ENCODE peak calls at places on chromosome 17, in four cellular contexts. P, G, Q and A are unnamed samples.

GRCh38 chr17:73179878-73180277 is 13.0 kb upstream of the COG1 start:
- DNase-seq in P (no peak), G (no peak), Q (no peak), A (no peak)

GRCh38 chr17:35117984-35118383 is 1.7 kb downstream of the RAD51D start:
- DNase-seq in P (peak), G (no peak), Q (no peak), A (no peak)

GRCh38 chr17:82370471-82371332 is 863 bp upstream of the UTS2R start:
- DNase-seq in P (no peak), G (no peak), Q (no peak), A (peak)

GRCh38 chr17:57145347-57145746 is 60.3 kb downstream of the AKAP1 start:
- DNase-seq in P (no peak), G (no peak), Q (no peak), A (no peak)

GRCh38 chr17:4573682-4574081 is 10.6 kb upstream of the SMTNL2 start:
- DNase-seq in P (no peak), G (no peak), Q (no peak), A (no peak)

GRCh38 chr17:27868565-27868964 is 24.6 kb downstream of the LYRM9 start:
- DNase-seq in P (no peak), G (no peak), Q (no peak), A (no peak)

GRCh38 chr17:57035971-57036481 is 49.0 kb upstream of the AKAP1 start:
- DNase-seq in P (no peak), G (no peak), Q (no peak), A (no peak)

GRCh38 chr17:61837175-61838051 is 25.9 kb downstream of the BRIP1 start:
- DNase-seq in P (peak), G (peak), Q (no peak), A (no peak)

GRCh38 chr17:61088556-61088955 is 311.1 kb upstream of the TBX2 start:
- DNase-seq in P (no peak), G (no peak), Q (no peak), A (no peak)

GRCh38 chr17:2709173-2709661 is 2.3 kb downstream of the CLUH start:
- DNase-seq in P (peak), G (no peak), Q (no peak), A (peak)

GRCh38 chr17:2564876-2565275 is 28.6 kb upstream of the PAFAH1B1 start:
- DNase-seq in P (no peak), G (no peak), Q (no peak), A (no peak)

GRCh38 chr17:61426482-61427304 is 25.5 kb upstream of the TBX4 start:
- DNase-seq in P (no peak), G (no peak), Q (no peak), A (no peak)

GRCh38 chr17:33233855-33234228 is 59.3 kb downstream of the ASIC2 start:
- DNase-seq in P (no peak), G (no peak), Q (no peak), A (no peak)

GRCh38 chr17:6443692-6444572 is at the start of gene PIMREG:
- DNase-seq in P (peak), G (peak), Q (peak), A (peak)

GRCh38 chr17:34220776-34221390 is 34.2 kb upstream of the CCL2 start:
- DNase-seq in P (no peak), G (no peak), Q (no peak), A (no peak)

GRCh38 chr17:11889266-11889665 is 108.0 kb downstream of the ZNF18 start:
- DNase-seq in P (no peak), G (no peak), Q (no peak), A (no peak)

GRCh38 chr17:58535431-58535830 is 21.0 kb upstream of the MTMR4 start:
- DNase-seq in P (no peak), G (no peak), Q (no peak), A (no peak)

GRCh38 chr17:78234261-78234865 is 2.9 kb downstream of the TMEM235 start:
- DNase-seq in P (no peak), G (no peak), Q (no peak), A (no peak)

GRCh38 chr17:65518256-65518655 is 43.2 kb downstream of the AXIN2 start:
- DNase-seq in P (no peak), G (no peak), Q (no peak), A (no peak)

GRCh38 chr17:81062014-81062413 is 27.1 kb downstream of the BAIAP2 start:
- DNase-seq in P (no peak), G (no peak), Q (no peak), A (no peak)

GRCh38 chr17:32772453-32773025 is 104.4 kb downstream of the MYO1D start:
- DNase-seq in P (peak), G (no peak), Q (no peak), A (no peak)

GRCh38 chr17:57288034-57288752 is 31.9 kb downstream of the MSI2 start:
- DNase-seq in P (no peak), G (no peak), Q (no peak), A (no peak)

GRCh38 chr17:77287432-77288068 is 146.8 kb downstream of the SEC14L1 start:
- DNase-seq in P (no peak), G (no peak), Q (no peak), A (no peak)

GRCh38 chr17:77572851-77573250 is 385.7 kb upstream of the TNRC6C start:
- DNase-seq in P (no peak), G (no peak), Q (no peak), A (no peak)

GRCh38 chr17:72518810-72519597 is 398.2 kb downstream of the SOX9 start:
- DNase-seq in P (no peak), G (no peak), Q (no peak), A (no peak)

GRCh38 chr17:19533718-19534561 is at the start of gene SLC47A1:
- DNase-seq in P (no peak), G (no peak), Q (no peak), A (peak)

GRCh38 chr17:2459917-2460271 is 51.8 kb downstream of the METTL16 start:
- DNase-seq in P (no peak), G (no peak), Q (no peak), A (no peak)

GRCh38 chr17:47978324-47978723 is 7.4 kb downstream of the CDK5RAP3 start:
- DNase-seq in P (no peak), G (peak), Q (no peak), A (peak)

GRCh38 chr17:78722101-78722761 is 59.8 kb downstream of the CYTH1 start:
- DNase-seq in P (no peak), G (no peak), Q (no peak), A (no peak)

GRCh38 chr17:2174471-2175293 is 119.8 kb downstream of the HIC1 start:
- DNase-seq in P (no peak), G (no peak), Q (no peak), A (no peak)

GRCh38 chr17:41785876-41786226 is 660 bp downstream of the JUP start:
- DNase-seq in P (no peak), G (peak), Q (no peak), A (no peak)

GRCh38 chr17:82200743-82201497 is 11.7 kb downstream of the CCDC57 start:
- DNase-seq in P (no peak), G (peak), Q (no peak), A (no peak)

GRCh38 chr17:68719431-68719830 is 118.3 kb upstream of the FAM20A start:
- DNase-seq in P (no peak), G (no peak), Q (no peak), A (no peak)

GRCh38 chr17:57537524-57538410 is 207.3 kb downstream of the CCDC182 start:
- DNase-seq in P (no peak), G (no peak), Q (no peak), A (no peak)

GRCh38 chr17:65763786-65764185 is 202.3 kb upstream of the AXIN2 start:
- DNase-seq in P (no peak), G (no peak), Q (no peak), A (no peak)

GRCh38 chr17:31385428-31386285 is 5.8 kb upstream of the RAB11FIP4 start:
- DNase-seq in P (no peak), G (no peak), Q (no peak), A (no peak)

GRCh38 chr17:58316260-58316960 is 12.2 kb downstream of the TSPOAP1 start:
- DNase-seq in P (no peak), G (no peak), Q (no peak), A (peak)

GRCh38 chr17:74408262-74408661 is 23.6 kb upstream of the GPRC5C start:
- DNase-seq in P (no peak), G (peak), Q (no peak), A (no peak)

DNA sequence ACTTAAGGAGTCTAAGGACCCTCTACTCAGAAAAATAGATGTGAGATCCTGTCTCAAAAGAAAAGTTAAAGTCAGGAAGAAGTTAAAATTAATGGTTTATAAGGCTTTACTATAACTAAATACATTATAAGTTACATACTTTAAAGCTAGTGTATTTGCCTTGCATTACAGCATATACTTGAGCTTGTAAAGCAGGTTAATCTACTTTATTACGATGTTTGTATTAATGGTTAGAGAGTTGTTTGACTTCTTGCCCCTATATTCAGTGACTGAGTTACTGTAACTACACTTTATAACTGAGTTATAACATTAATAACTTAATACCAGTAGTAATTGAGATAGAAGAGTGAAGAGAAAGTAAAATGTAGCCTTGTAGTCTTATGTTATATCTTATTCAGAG is 22.8 kb downstream of the CLTC start:
- DNase-seq in P (no peak), G (no peak), Q (no peak), A (no peak)
- TF ChIP-seq POLR2AphosphoS5 in P (no peak), G (no peak), Q (no peak), A (no peak)

DNA sequence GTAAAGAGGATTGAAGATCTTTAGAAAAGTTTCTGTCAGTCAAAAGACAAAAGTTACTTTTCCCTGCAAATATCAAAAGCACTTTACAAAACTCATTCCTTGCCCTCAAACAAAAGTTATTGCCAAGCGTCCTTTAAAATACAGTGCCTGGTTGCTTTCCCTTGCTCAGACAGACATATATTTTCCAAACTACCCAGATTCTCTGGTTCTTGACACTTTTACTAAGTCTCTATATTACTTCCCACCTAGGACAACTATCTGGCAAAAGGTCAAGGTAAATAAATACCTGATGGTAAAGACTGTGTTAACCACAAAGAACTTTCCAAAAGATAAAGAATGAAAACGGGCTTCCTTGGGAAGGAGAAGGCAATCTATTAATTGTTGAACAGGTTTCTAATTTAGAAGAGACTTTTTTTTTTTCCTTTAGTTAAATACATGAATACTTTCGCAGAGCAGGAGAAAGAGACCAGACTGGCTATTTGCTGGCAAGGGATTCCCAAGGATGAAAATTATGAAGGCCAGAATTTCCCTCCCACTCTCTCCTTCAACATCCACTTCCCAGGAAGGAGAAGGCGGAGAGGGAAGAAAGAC is 1.8 kb downstream of the HS3ST3A1 start:
- DNase-seq in P (no peak), G (no peak), Q (no peak), A (no peak)
- TF ChIP-seq POLR2A in P (no peak), G (no peak), Q (no peak), A (no peak)

GRCh38 chr17:80003969-80004368 is 31.7 kb downstream of the TBC1D16 start:
- DNase-seq in P (no peak), G (no peak), Q (no peak), A (no peak)

GRCh38 chr17:80007939-80008338 is 27.7 kb downstream of the TBC1D16 start:
- DNase-seq in P (no peak), G (no peak), Q (no peak), A (no peak)

GRCh38 chr17:80007009-80007752 is 28.5 kb downstream of the TBC1D16 start:
- DNase-seq in P (no peak), G (no peak), Q (no peak), A (no peak)

GRCh38 chr17:80006339-80006720 is 29.3 kb downstream of the TBC1D16 start:
- DNase-seq in P (no peak), G (no peak), Q (no peak), A (no peak)

GRCh38 chr17:80005360-80006338 is 30.0 kb downstream of the TBC1D16 start:
- DNase-seq in P (no peak), G (peak), Q (no peak), A (peak)
- TF ChIP-seq TAF1 in P (no peak), G (no peak), Q (no peak), A (no peak)

GRCh38 chr17:43860077-43860725 is 13.2 kb downstream of the CD300LG start:
- DNase-seq in P (no peak), G (no peak), Q (no peak), A (no peak)
- TF ChIP-seq POLR2AphosphoS5 in P (no peak), G (no peak), Q (no peak), A (no peak)

GRCh38 chr17:63716426-63716825 is 16.5 kb upstream of the LIMD2 start:
- DNase-seq in P (no peak), G (no peak), Q (no peak), A (no peak)

GRCh38 chr17:63718981-63719380 is 19.1 kb upstream of the LIMD2 start:
- DNase-seq in P (no peak), G (no peak), Q (no peak), A (no peak)

GRCh38 chr17:63722403-63722802 is 19.2 kb downstream of the STRADA start:
- DNase-seq in P (no peak), G (no peak), Q (no peak), A (no peak)
- TF ChIP-seq POLR2A in P (no peak), G (no peak), Q (no peak), A (no peak)

DNA sequence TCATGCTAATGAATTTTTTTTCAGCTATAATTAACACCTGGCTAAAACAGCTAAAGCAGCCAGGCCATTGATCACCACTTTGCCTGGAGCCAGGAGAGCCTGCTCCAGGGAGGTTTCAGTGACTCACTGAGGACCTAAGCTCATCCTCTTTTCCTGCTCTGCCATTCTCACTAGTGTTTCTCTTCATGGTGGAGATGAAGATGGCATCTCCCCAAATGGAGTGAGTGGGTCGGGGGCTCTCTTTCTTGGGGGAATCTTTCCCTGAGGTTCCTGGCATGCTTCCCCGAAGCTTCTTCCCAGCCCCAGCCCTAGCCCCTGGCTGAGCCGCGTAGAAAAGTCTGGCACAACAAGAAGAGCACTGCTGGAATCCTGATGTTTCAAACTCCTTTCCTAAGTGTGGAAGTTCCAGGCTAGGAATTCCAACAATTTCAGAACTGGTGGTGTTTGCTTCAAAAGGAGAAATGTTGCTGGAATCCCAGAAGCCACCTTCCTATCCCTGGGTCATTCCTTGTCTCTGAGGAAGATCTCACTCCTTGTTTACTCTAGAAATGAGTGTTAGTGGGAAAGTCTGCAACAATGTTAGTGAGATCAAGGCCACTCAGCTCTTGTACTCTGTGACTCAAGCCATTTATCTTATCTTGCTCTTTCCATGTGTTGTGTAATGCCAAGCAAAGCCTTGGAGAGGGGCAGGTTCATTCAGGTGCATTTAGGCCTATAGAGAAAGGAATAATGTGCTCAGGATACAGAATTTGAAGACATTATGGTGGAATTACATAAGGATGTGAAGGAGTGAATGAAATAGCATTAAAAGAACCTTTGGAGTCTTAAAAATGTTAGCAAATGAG is 26.0 kb upstream of the B4GALNT2 start:
- DNase-seq in P (no peak), G (peak), Q (no peak), A (no peak)
- TF ChIP-seq TAF1 in P (no peak), G (no peak), Q (no peak), A (no peak)

GRCh38 chr17:54102246-54102645 is 279.5 kb downstream of the KIF2B start:
- DNase-seq in P (no peak), G (no peak), Q (no peak), A (no peak)

GRCh38 chr17:54096216-54096615 is 273.5 kb downstream of the KIF2B start:
- DNase-seq in P (no peak), G (no peak), Q (no peak), A (no peak)

DNA sequence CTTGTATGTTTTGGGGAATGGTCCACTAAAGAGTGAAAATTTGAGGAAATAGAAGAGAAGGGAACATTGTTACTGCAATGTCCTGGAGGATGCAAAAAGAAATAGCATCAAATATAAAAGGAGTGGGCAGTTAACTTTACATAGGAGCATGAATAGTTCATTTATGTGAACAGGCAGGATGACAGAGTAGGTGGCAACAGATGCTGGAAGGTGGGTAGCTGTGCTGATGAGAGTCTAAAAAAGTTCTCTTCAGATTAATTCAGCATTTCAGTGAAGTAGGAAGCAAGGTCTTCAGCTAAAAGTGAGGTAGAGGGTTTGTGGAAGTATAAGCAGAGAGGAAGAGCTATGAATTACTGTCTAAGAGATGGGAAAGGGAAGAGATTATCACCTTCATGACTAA is 276.5 kb downstream of the KIF2B start:
- DNase-seq in P (no peak), G (no peak), Q (no peak), A (no peak)
- TF ChIP-seq POLR2AphosphoS5 in P (no peak), G (no peak), Q (no peak), A (no peak)

GRCh38 chr17:44533533-44534246 is 23.6 kb upstream of the FZD2 start:
- DNase-seq in P (no peak), G (peak), Q (no peak), A (peak)

GRCh38 chr17:44527102-44527501 is 23.9 kb upstream of the GPATCH8 start:
- DNase-seq in P (no peak), G (no peak), Q (no peak), A (no peak)

GRCh38 chr17:44531019-44531418 is 26.3 kb upstream of the FZD2 start:
- DNase-seq in P (no peak), G (no peak), Q (no peak), A (no peak)

GRCh38 chr17:44527954-44528353 is 24.7 kb upstream of the GPATCH8 start:
- DNase-seq in P (no peak), G (no peak), Q (no peak), A (no peak)

DNA sequence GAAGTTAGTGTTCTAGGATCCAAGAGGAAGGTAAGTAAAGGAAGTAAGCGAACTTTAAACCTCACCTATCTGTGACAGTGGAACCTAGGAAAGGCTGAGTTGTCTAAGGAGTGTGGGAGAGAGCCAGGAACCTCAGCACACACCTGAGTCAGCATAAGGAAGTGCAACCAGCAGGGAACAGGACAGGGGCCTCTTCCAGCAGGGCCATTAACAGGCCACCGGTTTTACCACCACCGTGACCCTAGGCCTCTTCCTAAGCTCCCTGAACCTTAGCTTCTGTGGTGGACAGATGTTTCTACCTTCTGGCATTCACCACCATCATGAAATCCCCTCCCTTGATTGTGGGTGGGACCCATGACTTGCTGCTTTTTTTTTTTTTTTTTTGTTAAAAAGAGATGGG is 26.7 kb upstream of the GPATCH8 start:
- DNase-seq in P (no peak), G (no peak), Q (no peak), A (no peak)
- TF ChIP-seq POLR2A in P (no peak), G (peak), Q (no peak), A (no peak)

DNA sequence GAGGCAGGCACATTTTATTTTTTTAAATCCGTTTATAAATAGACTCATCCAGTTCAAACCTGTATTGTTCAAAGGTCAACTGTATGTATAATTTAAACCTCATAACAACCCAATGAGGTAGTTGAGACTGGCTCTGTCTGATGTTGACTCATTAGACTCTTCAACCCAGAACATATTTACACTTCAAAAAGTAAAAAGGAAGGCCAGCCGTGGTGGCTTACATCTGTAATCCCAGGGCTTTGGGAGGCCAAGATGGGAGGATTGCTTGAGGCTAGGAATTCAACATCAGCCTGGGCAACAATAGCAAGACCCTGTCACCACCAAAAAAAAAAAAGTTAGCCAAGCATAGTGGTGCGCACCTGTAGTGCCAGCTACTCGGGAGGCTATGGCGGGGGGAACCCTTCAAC is 32.5 kb upstream of the DHRS7B start:
- DNase-seq in P (no peak), G (no peak), Q (no peak), A (no peak)
- TF ChIP-seq TAF1 in P (no peak), G (no peak), Q (no peak), A (no peak)